ENCODE peak calls at places on chromosomes 3 and 15, in four cellular contexts. T is cardiac muscle cell; Y is effector memory CD8-positive, alpha-beta T cell; A is activated CD8-positive, alpha-beta memory T cell treated with anti-CD3 and anti-CD28 coated beads, Interleukin-2, amount 50 U/mL, for 48 hours. S is an unnamed sample.

GRCh38 chr15:40091861-40092415 is 16.7 kb downstream of the BMF start:
- DNase-seq in T (peak), Y (no peak), A (no peak), S (no peak)

GRCh38 chr3:46671541-46672348 is 21.7 kb downstream of the ALS2CL start:
- DNase-seq in T (no peak), Y (no peak), A (no peak), S (no peak)

GRCh38 chr15:69826818-69827174 is 270.9 kb downstream of the TLE3 start:
- DNase-seq in T (no peak), Y (no peak), A (no peak), S (no peak)

GRCh38 chr15:76058714-76059319 is 968 bp upstream of the TMEM266 start:
- DNase-seq in T (peak), Y (no peak), A (peak), S (no peak)

GRCh38 chr3:169002689-169003088 is 660.8 kb downstream of the MECOM start:
- DNase-seq in T (no peak), Y (no peak), A (no peak), S (no peak)

GRCh38 chr3:66386925-66387650 is 113.7 kb downstream of the LRIG1 start:
- DNase-seq in T (no peak), Y (no peak), A (no peak), S (no peak)

GRCh38 chr3:49813497-49814174 is at the start of gene UBA7:
- DNase-seq in T (no peak), Y (no peak), A (peak), S (no peak)

GRCh38 chr3:58521002-58521670 is 15.9 kb downstream of the ACOX2 start:
- DNase-seq in T (no peak), Y (no peak), A (no peak), S (no peak)

GRCh38 chr15:45157056-45157455 is 27.3 kb downstream of the DUOX1 start:
- DNase-seq in T (no peak), Y (no peak), A (no peak), S (no peak)

GRCh38 chr15:78243491-78243941 is 9.2 kb upstream of the ACSBG1 start:
- DNase-seq in T (peak), Y (no peak), A (no peak), S (no peak)

GRCh38 chr15:88908697-88909621 is 4.2 kb downstream of the MFGE8 start:
- DNase-seq in T (no peak), Y (no peak), A (no peak), S (no peak)

GRCh38 chr3:119294889-119295769 is 946 bp downstream of the ARHGAP31 start:
- DNase-seq in T (peak), Y (peak), A (peak), S (peak)

GRCh38 chr3:152474585-152474984 is 205.9 kb downstream of the MBNL1 start:
- DNase-seq in T (peak), Y (no peak), A (no peak), S (no peak)

GRCh38 chr15:41115088-41115651 is 910 bp downstream of the INO80 start:
- DNase-seq in T (peak), Y (no peak), A (no peak), S (no peak)

GRCh38 chr3:16079519-16079918 is 95.0 kb upstream of the GALNT15 start:
- DNase-seq in T (no peak), Y (no peak), A (no peak), S (no peak)

GRCh38 chr3:179227349-179227748 is 23.6 kb downstream of the KCNMB3 start:
- DNase-seq in T (no peak), Y (no peak), A (no peak), S (no peak)

GRCh38 chr3:155560594-155560993 is 184.3 kb downstream of the PLCH1 start:
- DNase-seq in T (no peak), Y (no peak), A (no peak), S (no peak)

GRCh38 chr3:169657351-169658124 is 6.0 kb downstream of the MECOM start:
- DNase-seq in T (peak), Y (no peak), A (no peak), S (no peak)

GRCh38 chr3:78728406-78729145 is 1039.2 kb downstream of the ROBO1 start:
- DNase-seq in T (peak), Y (no peak), A (no peak), S (no peak)

GRCh38 chr3:190308154-190308553 is 14.1 kb downstream of the CLDN1 start:
- DNase-seq in T (no peak), Y (no peak), A (no peak), S (no peak)

GRCh38 chr3:25293736-25294135 is 134.3 kb upstream of the RARB start:
- DNase-seq in T (no peak), Y (no peak), A (no peak), S (no peak)